ENCODE peak calls at places on chromosomes 12 and 14, in four cellular contexts. L, X, F and T are unnamed samples.

GRCh38 chr12:127063339-127064090 is 1203.5 kb upstream of the TMEM132C start:
- DNase-seq in X (no peak), F (no peak), L (no peak), T (no peak)

GRCh38 chr14:44316647-44317432 is 190.2 kb downstream of the FSCB start:
- DNase-seq in X (peak), F (peak), L (no peak), T (peak)

GRCh38 chr12:47812797-47813490 is 6.8 kb downstream of the HDAC7 start:
- DNase-seq in F (peak), X (peak), L (peak), T (peak)

GRCh38 chr14:93044601-93045000 is 71.1 kb downstream of the ITPK1 start:
- DNase-seq in L (no peak), F (no peak), X (no peak), T (no peak)

GRCh38 chr12:53561590-53561953 is 54.3 kb upstream of the NPFF start:
- DNase-seq in F (no peak), L (no peak), X (peak), T (no peak)

GRCh38 chr14:101594511-101595148 is 33.3 kb downstream of the DIO3 start:
- DNase-seq in F (no peak), L (no peak), X (no peak), T (no peak)

GRCh38 chr12:8461426-8461825 is 5.7 kb downstream of the CLEC6A start:
- DNase-seq in X (no peak), L (no peak), F (no peak), T (no peak)

GRCh38 chr14:105591052-105591451 is 64.7 kb downstream of the TMEM121 start:
- DNase-seq in X (no peak), L (no peak), F (no peak), T (no peak)

GRCh38 chr12:43291516-43291915 is 260.5 kb downstream of the ADAMTS20 start:
- DNase-seq in X (peak), L (no peak), F (no peak), T (no peak)

GRCh38 chr14:54567634-54568561 is 970 bp downstream of the SAMD4A start:
- DNase-seq in F (peak), X (peak), L (peak), T (no peak)

GRCh38 chr14:94663965-94664704 is 51.9 kb downstream of the SERPINA3 start:
- DNase-seq in L (no peak), X (no peak), F (no peak), T (no peak)

GRCh38 chr12:6883252-6883651 is 10.1 kb upstream of the SPSB2 start:
- DNase-seq in L (no peak), X (no peak), F (no peak), T (no peak)

GRCh38 chr14:54722791-54723432 is 156.0 kb downstream of the SAMD4A start:
- DNase-seq in F (no peak), X (peak), L (no peak), T (no peak)

GRCh38 chr14:63671987-63672386 is 30.3 kb upstream of the WDR89 start:
- DNase-seq in X (no peak), L (no peak), F (no peak), T (no peak)

GRCh38 chr12:53048033-53048779 is 1.7 kb upstream of the TNS2 start:
- DNase-seq in X (no peak), F (peak), L (peak), T (peak)

GRCh38 chr12:3267690-3268089 is 190.5 kb downstream of the TSPAN9 start:
- DNase-seq in L (no peak), X (no peak), F (no peak), T (no peak)

GRCh38 chr12:131065801-131066200 is 112.1 kb downstream of the ADGRD1 start:
- DNase-seq in L (peak), F (no peak), X (no peak), T (no peak)

GRCh38 chr14:95295600-95296376 is 23.9 kb downstream of the CLMN start:
- DNase-seq in L (no peak), X (no peak), F (no peak), T (no peak)

GRCh38 chr12:83361486-83361885 is 674.8 kb downstream of the TMTC2 start:
- DNase-seq in F (no peak), X (no peak), L (no peak), T (no peak)

GRCh38 chr12:77847665-77848431 is 17.2 kb downstream of the NAV3 start:
- DNase-seq in L (no peak), F (no peak), X (peak), T (no peak)

GRCh38 chr14:24734917-24735500 is 101.0 kb upstream of the GZMB start:
- DNase-seq in X (peak), L (no peak), F (peak), T (no peak)

GRCh38 chr12:54525383-54525782 is 24.0 kb upstream of the PDE1B start:
- DNase-seq in F (no peak), X (no peak), L (no peak), T (no peak)

GRCh38 chr14:50658203-50658602 is 9.9 kb downstream of the SAV1 start:
- DNase-seq in F (no peak), X (peak), L (no peak), T (no peak)

GRCh38 chr12:32939801-32940200 is 43.2 kb upstream of the PKP2 start:
- DNase-seq in L (no peak), F (no peak), X (no peak), T (no peak)

GRCh38 chr14:96126339-96126770 is 78.3 kb upstream of the BDKRB2 start:
- DNase-seq in L (no peak), F (no peak), X (peak), T (no peak)

GRCh38 chr14:55121146-55121545 is 7.9 kb upstream of the LGALS3 start:
- DNase-seq in X (no peak), L (no peak), F (no peak), T (no peak)

GRCh38 chr12:4443616-4444015 is 2.0 kb downstream of the FGF6 start:
- DNase-seq in X (no peak), F (no peak), L (no peak), T (no peak)